ENCODE peak calls at places on chromosomes 11 and 22, in four cellular contexts. P is cardiac muscle cell, Q is MV-4-11, W is AG04449. I is an unnamed sample.

GRCh38 chr11:10868375-10868774 is 10.5 kb upstream of the ZBED5 start:
- DNase-seq in P (no peak), Q (no peak), W (no peak), I (no peak)

GRCh38 chr11:20596629-20597129 is 2.7 kb upstream of the SLC6A5 start:
- DNase-seq in P (peak), Q (no peak), W (no peak), I (peak)

GRCh38 chr11:95850137-95850536 is 59.8 kb downstream of the CEP57 start:
- DNase-seq in P (no peak), Q (no peak), W (no peak), I (no peak)

GRCh38 chr22:45008853-45009751 is 703 bp downstream of the PHF21B start:
- DNase-seq in P (peak), Q (no peak), W (no peak), I (peak)

GRCh38 chr11:57566035-57566504 is 1.4 kb downstream of the UBE2L6 start:
- DNase-seq in P (peak), Q (peak), W (no peak), I (no peak)

GRCh38 chr11:93904711-93905110 is 54.3 kb upstream of the VSTM5 start:
- DNase-seq in P (no peak), Q (no peak), W (no peak), I (no peak)

GRCh38 chr11:3879967-3880542 is 24.6 kb downstream of the STIM1 start:
- DNase-seq in P (no peak), Q (no peak), W (no peak), I (no peak)

GRCh38 chr11:17208257-17208999 is 642 bp upstream of the PIK3C2A start:
- DNase-seq in P (peak), Q (no peak), W (no peak), I (peak)

GRCh38 chr22:35349704-35350538 is 31.0 kb upstream of the HMOX1 start:
- DNase-seq in P (peak), Q (no peak), W (no peak), I (peak)

GRCh38 chr22:42080287-42080686 is 787 bp downstream of the SMDT1 start:
- DNase-seq in P (peak), Q (no peak), W (no peak), I (peak)

GRCh38 chr22:17911312-17911705 is 113.1 kb downstream of the MICAL3 start:
- DNase-seq in P (no peak), Q (no peak), W (no peak), I (no peak)

GRCh38 chr22:23774114-23774921 is 1.7 kb downstream of the MMP11 start:
- DNase-seq in P (no peak), Q (no peak), W (no peak), I (no peak)

GRCh38 chr11:123206671-123207421 is 11.8 kb upstream of the CLMP start:
- DNase-seq in P (peak), Q (no peak), W (no peak), I (peak)

GRCh38 chr11:3616721-3617460 is 24.9 kb downstream of the ART5 start:
- DNase-seq in P (peak), Q (no peak), W (no peak), I (no peak)

GRCh38 chr11:12248330-12248729 is 129.0 kb upstream of the PARVA start:
- DNase-seq in P (peak), Q (no peak), W (no peak), I (peak)

GRCh38 chr11:32087602-32088001 is 3.3 kb upstream of the RCN1 start:
- DNase-seq in P (peak), Q (no peak), W (no peak), I (no peak)

GRCh38 chr22:49367016-49367697 is 460.5 kb downstream of the BRD1 start:
- DNase-seq in P (no peak), Q (no peak), W (no peak), I (peak)

GRCh38 chr11:84261707-84262106 is 975.5 kb upstream of the CCDC90B start:
- DNase-seq in P (no peak), Q (no peak), W (no peak), I (peak)

GRCh38 chr11:117226388-117227385 is 5.2 kb downstream of the PCSK7 start:
- DNase-seq in P (peak), Q (peak), W (peak), I (peak)

GRCh38 chr22:35425971-35426800 is 26.2 kb downstream of the MCM5 start:
- DNase-seq in P (no peak), Q (no peak), W (no peak), I (peak)

GRCh38 chr11:8649361-8649760 is 33.1 kb downstream of the TRIM66 start:
- DNase-seq in P (peak), Q (no peak), W (no peak), I (no peak)

GRCh38 chr11:13229675-13230359 is 47.8 kb upstream of the BMAL1 start:
- DNase-seq in P (no peak), Q (no peak), W (no peak), I (no peak)

GRCh38 chr11:120384476-120384875 is 48.3 kb downstream of the ARHGEF12 start:
- DNase-seq in P (no peak), Q (no peak), W (no peak), I (no peak)

GRCh38 chr11:83956119-83956697 is 670.0 kb upstream of the CCDC90B start:
- DNase-seq in P (no peak), Q (no peak), W (no peak), I (no peak)

GRCh38 chr22:31753005-31753633 is 700 bp upstream of the DEPDC5 start:
- DNase-seq in P (peak), Q (peak), W (no peak), I (peak)

GRCh38 chr11:76008474-76008873 is 193.5 kb downstream of the UVRAG start:
- DNase-seq in P (peak), Q (no peak), W (peak), I (no peak)

GRCh38 chr22:30396871-30397655 is at the start of gene SEC14L2:
- DNase-seq in P (peak), Q (no peak), W (no peak), I (peak)

GRCh38 chr11:57709802-57710367 is 2.1 kb downstream of the MED19 start:
- DNase-seq in P (no peak), Q (peak), W (no peak), I (no peak)

GRCh38 chr11:25211635-25212251 is 714.9 kb downstream of the LUZP2 start:
- DNase-seq in P (no peak), Q (no peak), W (no peak), I (no peak)

GRCh38 chr11:34904421-34904950 is 11.7 kb downstream of the APIP start:
- DNase-seq in P (peak), Q (peak), W (no peak), I (no peak)

GRCh38 chr22:37267128-37267587 is 15.2 kb upstream of the CYTH4 start:
- DNase-seq in P (peak), Q (peak), W (no peak), I (peak)

GRCh38 chr11:36149538-36150242 is 139.5 kb downstream of the COMMD9 start:
- DNase-seq in P (peak), Q (peak), W (peak), I (peak)

GRCh38 chr11:11344045-11344444 is 9.0 kb downstream of the CSNK2A3 start:
- DNase-seq in P (no peak), Q (peak), W (no peak), I (no peak)

GRCh38 chr11:8102296-8102915 is 21.4 kb downstream of the TUB start:
- DNase-seq in P (no peak), Q (no peak), W (no peak), I (no peak)

GRCh38 chr11:126840201-126840886 is 160.2 kb downstream of the KIRREL3 start:
- DNase-seq in P (peak), Q (no peak), W (peak), I (no peak)

GRCh38 chr22:25741692-25742626 is at the start of gene MYO18B:
- DNase-seq in P (peak), Q (no peak), W (no peak), I (no peak)

I was measured in neural progenitor cell.